ENCODE peak calls at places on chromosomes 7 and 10, in four cellular contexts. S is HCT116, A is breast epithelium, P is PC-3. J is an unnamed sample. For H3K4me1, the result is how much of the 10 kb centered on the place peaks cover.

GRCh38 chr10:102642553-102643345 is 1.5 kb upstream of the TRIM8 start:
- DNase-seq in S (peak), A (no peak), P (peak), J (peak)

GRCh38 chr7:69431626-69432025 is 166.6 kb upstream of the AUTS2 start:
- DNase-seq in S (no peak), A (no peak), P (no peak), J (no peak)

GRCh38 chr10:124125305-124126116 is 32.1 kb upstream of the CHST15 start:
- DNase-seq in S (peak), A (no peak), P (peak), J (no peak)

GRCh38 chr10:24261627-24262026 is 52.7 kb downstream of the KIAA1217 start:
- DNase-seq in S (no peak), A (no peak), P (no peak), J (no peak)

GRCh38 chr7:106679153-106679931 is 18.4 kb upstream of the CCDC71L start:
- DNase-seq in S (no peak), A (no peak), P (peak), J (no peak)

GRCh38 chr7:102192790-102193189 is 93.9 kb upstream of the SH2B2 start:
- DNase-seq in S (no peak), A (no peak), P (no peak), J (no peak)

GRCh38 chr10:25170627-25171026 is 4.2 kb upstream of the GPR158 start:
- DNase-seq in S (no peak), A (no peak), P (no peak), J (no peak)

GRCh38 chr10:101067356-101068083 is 5.7 kb downstream of the KAZALD1 start:
- DNase-seq in S (peak), A (peak), P (peak), J (peak)

GRCh38 chr10:82294874-82295378 is 419.9 kb downstream of the NRG3 start:
- DNase-seq in S (no peak), A (no peak), P (no peak), J (no peak)

GRCh38 chr7:74554178-74554577 is 100.5 kb downstream of the GTF2IRD1 start:
- DNase-seq in S (no peak), A (no peak), P (no peak), J (no peak)

GRCh38 chr10:60382946-60383681 is 6.6 kb downstream of the ANK3 start:
- DNase-seq in S (no peak), A (no peak), P (peak), J (no peak)

GRCh38 chr10:48493083-48493871 is 111.6 kb downstream of the ARHGAP22 start:
- DNase-seq in S (no peak), A (no peak), P (no peak), J (no peak)

GRCh38 chr10:3424102-3424803 is 251.7 kb upstream of the PITRM1 start:
- DNase-seq in S (peak), A (no peak), P (peak), J (no peak)

GRCh38 chr7:32479574-32480200 is 10.5 kb downstream of the LSM5 start:
- DNase-seq in S (peak), A (no peak), P (peak), J (peak)

GRCh38 chr10:7054915-7055314 is 355.9 kb downstream of the SFMBT2 start:
- DNase-seq in S (peak), A (no peak), P (peak), J (no peak)

GRCh38 chr10:114780610-114781184 is 40.9 kb upstream of the FHIP2A start:
- DNase-seq in S (no peak), A (no peak), P (no peak), J (no peak)

GRCh38 chr10:34254596-34254995 is 560.5 kb downstream of the PARD3 start:
- DNase-seq in S (peak), A (no peak), P (peak), J (no peak)

GRCh38 chr10:77027576-77027975 is 610.0 kb downstream of the KCNMA1 start:
- DNase-seq in S (no peak), A (no peak), P (no peak), J (no peak)

GRCh38 chr7:120370954-120371353 is 98.0 kb downstream of the KCND2 start:
- DNase-seq in S (no peak), A (no peak), P (no peak), J (no peak)

GRCh38 chr7:64849250-64849923 is 53.7 kb upstream of the ZNF273 start:
- DNase-seq in S (no peak), A (no peak), P (peak), J (no peak)

GRCh38 chr7:28739128-28739527 is 219.0 kb downstream of the TRIL start:
- DNase-seq in S (no peak), A (no peak), P (no peak), J (no peak)

GRCh38 chr7:30188806-30189205 is 54.0 kb downstream of the MTURN start:
- DNase-seq in S (no peak), A (no peak), P (no peak), J (no peak)

GRCh38 chr7:45708046-45708950 is 134.1 kb downstream of the ADCY1 start:
- DNase-seq in S (no peak), A (no peak), P (no peak), J (no peak)

GRCh38 chr7:148230883-148231282 is 359.7 kb upstream of the C7orf33 start:
- DNase-seq in S (no peak), A (no peak), P (no peak), J (no peak)

GRCh38 chr10:72525689-72526088 is 100.2 kb downstream of the MICU1 start:
- DNase-seq in S (no peak), A (no peak), P (no peak), J (no peak)

GRCh38 chr10:71344916-71345557 is 26.0 kb downstream of the SLC29A3 start:
- DNase-seq in S (no peak), A (no peak), P (no peak), J (no peak)

GRCh38 chr7:55335151-55335550 is 30.0 kb upstream of the LANCL2 start:
- DNase-seq in S (no peak), A (no peak), P (no peak), J (no peak)

GRCh38 chr10:80407836-80408197 is 534 bp upstream of the PRXL2A start:
- DNase-seq in S (peak), A (no peak), P (no peak), J (peak)

GRCh38 chr7:41825927-41826480 is 123.1 kb upstream of the INHBA start:
- DNase-seq in S (no peak), A (no peak), P (peak), J (no peak)

GRCh38 chr7:2668401-2668800 is 19.6 kb upstream of the AMZ1 start:
- DNase-seq in S (no peak), A (no peak), P (no peak), J (no peak)

GRCh38 chr7:155665957-155666287 is 21.5 kb downstream of the RBM33 start:
- DNase-seq in S (no peak), A (no peak), P (peak), J (no peak)

GRCh38 chr7:133887459-133887858 is 239.7 kb upstream of the LRGUK start:
- DNase-seq in S (no peak), A (no peak), P (peak), J (no peak)

GRCh38 chr10:95281206-95281605 is 9.6 kb downstream of the PDLIM1 start:
- DNase-seq in S (no peak), A (no peak), P (no peak), J (no peak)

GRCh38 chr7:64654796-64655548 is 11.0 kb upstream of the ZNF107 start:
- DNase-seq in S (no peak), A (no peak), P (no peak), J (no peak)

GRCh38 chr10:22259280-22259679 is 41.5 kb upstream of the EBLN1 start:
- DNase-seq in S (no peak), A (no peak), P (peak), J (no peak)

GRCh38 chr7:150974468-150975391 is 3.4 kb downstream of the KCNH2 start:
- DNase-seq in S (peak), A (no peak), P (peak), J (peak)

GRCh38 chr7:24916463-24917040 is 63.4 kb downstream of the OSBPL3 start:
- DNase-seq in S (no peak), A (no peak), P (no peak), J (no peak)

GRCh38 chr10:130039141-130039540 is 71.5 kb downstream of the C10orf143 start:
- DNase-seq in S (no peak), A (no peak), P (no peak), J (no peak)
- H3K4me1 ChIP-seq in S (under half), A (under half), P (under half), J (under half)

DNA sequence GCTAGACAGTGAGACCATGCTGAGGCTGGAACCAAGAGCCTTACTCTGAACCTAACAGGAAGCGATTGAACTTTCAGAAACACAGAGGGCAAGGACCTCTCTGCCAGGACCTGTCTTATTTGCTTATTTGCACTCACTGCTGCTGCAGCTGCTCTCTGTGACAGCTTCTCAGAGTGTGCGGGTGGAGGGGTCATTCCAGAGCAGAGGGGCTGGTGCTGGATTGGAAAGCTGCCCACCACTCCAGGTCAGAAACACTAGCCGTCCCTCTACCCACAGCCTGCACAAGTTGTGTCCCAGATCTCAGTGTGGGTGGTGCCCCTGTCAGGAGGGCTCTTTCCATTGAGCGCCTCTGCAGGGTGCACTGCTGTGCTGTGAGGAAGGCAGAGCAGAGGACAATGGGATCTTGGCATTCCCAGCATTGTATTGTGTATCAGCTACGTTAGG is 126.2 kb downstream of the CCNY start:
- DNase-seq in S (no peak), A (no peak), P (no peak), J (no peak)
- H3K4me1 ChIP-seq in S (under half), A (under half), P (under half), J (under half)

DNA sequence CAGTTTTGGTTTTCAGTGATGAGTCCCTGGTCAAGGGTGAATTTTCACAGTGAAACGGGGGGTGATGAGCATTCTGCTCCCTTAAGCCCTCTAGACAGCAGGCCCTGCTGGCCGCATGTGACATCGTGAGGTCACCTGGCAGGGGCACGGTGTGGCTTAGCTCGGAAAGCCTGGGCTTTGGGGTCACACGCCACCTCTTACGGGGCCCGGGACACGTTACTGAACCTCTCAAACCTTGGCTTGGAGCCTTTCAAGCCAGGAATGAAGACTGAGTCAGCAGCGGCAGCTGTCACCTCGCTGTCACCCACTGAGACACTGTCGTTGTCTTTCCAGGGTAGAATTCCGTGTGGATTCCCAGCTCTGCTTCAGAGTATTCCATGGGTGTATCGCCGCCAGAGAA is 4.1 kb downstream of the GET4 start:
- DNase-seq in S (no peak), A (no peak), P (no peak), J (no peak)
- H3K4me1 ChIP-seq in S (under half), A (under half), P (under half), J (under half)

DNA sequence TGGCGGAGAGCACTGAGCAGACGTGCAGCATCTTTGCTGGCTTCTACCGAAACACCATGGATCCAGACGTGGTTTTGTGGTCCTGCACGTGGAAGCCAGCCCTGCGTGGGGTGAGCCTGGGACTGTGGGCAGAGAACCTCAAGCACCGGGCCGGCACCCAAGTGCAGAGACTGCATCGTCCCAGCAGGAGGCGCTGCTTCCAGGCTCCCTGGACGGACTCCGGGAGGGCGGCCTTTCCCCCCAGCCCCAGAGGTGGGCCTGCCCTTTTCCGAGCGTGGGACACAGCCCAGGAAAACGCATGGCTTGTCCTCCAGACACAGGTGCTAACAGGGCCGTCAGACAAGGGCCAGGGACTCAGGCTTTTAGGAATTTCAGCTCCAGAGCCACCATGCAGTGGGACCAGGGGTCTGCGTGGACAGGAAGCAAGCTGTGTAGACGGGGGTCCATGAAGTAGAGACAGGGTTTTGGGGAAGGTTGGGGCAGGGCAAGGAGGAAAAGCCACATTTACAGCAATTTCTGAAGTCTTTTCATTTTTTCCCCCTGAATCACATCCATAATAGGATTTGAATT is 303.9 kb downstream of the WDR37 start:
- DNase-seq in S (no peak), A (no peak), P (no peak), J (no peak)
- H3K4me1 ChIP-seq in S (under half), A (under half), P (under half), J (under half)

GRCh38 chr10:32315426-32315825 is 31.5 kb downstream of the EPC1 start:
- DNase-seq in S (no peak), A (no peak), P (no peak), J (no peak)
- H3K4me1 ChIP-seq in S (under half), A (under half), P (under half), J (under half)

GRCh38 chr7:20200361-20200760 is 16.8 kb downstream of the MACC1 start:
- DNase-seq in S (no peak), A (no peak), P (no peak), J (no peak)

GRCh38 chr7:20197125-20197524 is 20.1 kb downstream of the MACC1 start:
- DNase-seq in S (no peak), A (no peak), P (no peak), J (no peak)

GRCh38 chr7:20199015-20199737 is 18.0 kb downstream of the MACC1 start:
- DNase-seq in S (peak), A (no peak), P (peak), J (peak)

GRCh38 chr7:20198295-20198694 is 18.9 kb downstream of the MACC1 start:
- DNase-seq in S (no peak), A (no peak), P (no peak), J (no peak)

DNA sequence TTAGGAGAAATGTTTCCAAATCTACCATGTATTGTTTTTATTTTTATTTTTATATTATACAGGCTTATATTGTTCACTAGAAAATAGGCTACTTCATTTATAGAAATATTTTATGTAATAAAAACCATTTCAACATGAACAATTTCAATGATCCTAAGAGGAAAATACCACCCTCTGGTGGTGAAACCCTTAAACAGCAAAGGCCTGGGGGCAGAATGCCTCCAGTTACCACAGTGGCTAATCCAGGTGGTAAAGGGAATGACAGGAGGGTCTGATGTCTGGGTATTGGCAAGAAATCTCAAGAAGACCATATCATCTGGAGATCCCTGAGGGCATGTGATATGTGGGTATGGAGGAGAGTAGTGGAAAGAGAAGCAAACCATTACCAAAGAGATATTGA is 19.3 kb downstream of the MACC1 start:
- DNase-seq in S (peak), A (no peak), P (peak), J (no peak)
- H3K4me1 ChIP-seq in S (under half), A (under half), P (under half), J (under half)

GRCh38 chr7:111025013-111025412 is 65.9 kb upstream of the LRRN3 start:
- DNase-seq in S (no peak), A (no peak), P (no peak), J (no peak)
- H3K4me1 ChIP-seq in S (under half), A (under half), P (under half), J (under half)

J was measured in mucosa of descending colon.